ENCODE peak calls at places on chromosomes 13 and 19, in six cellular contexts. J is spleen, X is PC-3, S is esophagus squamous epithelium, L is brain microvascular endothelial cell, K is left ventricle myocardium inferior. B is an unnamed sample.

GRCh38 chr13:43245374-43245964 is 222.1 kb downstream of the DNAJC15 start:
- DNase-seq in J (no peak), X (peak; percentile 77), S (no peak), L (peak; percentile 67), K (no peak), B (no peak)

GRCh38 chr13:36067619-36068456 is 63.3 kb downstream of the DCLK1 start:
- DNase-seq in J (no peak), X (no peak), S (no peak), L (no peak), K (no peak), B (no peak)

GRCh38 chr19:681029-681626 is 4.9 kb downstream of the FSTL3 start:
- DNase-seq in J (peak; percentile 93), X (peak; percentile 86), S (no peak), L (no peak), K (peak; percentile 55), B (peak; percentile 95)

GRCh38 chr19:54707932-54708331 is 16.3 kb upstream of the KIR3DL3 start:
- DNase-seq in J (peak; percentile 78), X (no peak), S (no peak), L (no peak), K (no peak), B (no peak)

GRCh38 chr13:114063545-114064515 is 68.6 kb downstream of the RASA3 start:
- DNase-seq in J (peak; percentile 93), X (peak; percentile 22), S (no peak), L (no peak), K (peak; percentile 63), B (no peak)

GRCh38 chr19:42370068-42370520 is 20.0 kb downstream of the CNFN start:
- DNase-seq in J (no peak), X (no peak), S (no peak), L (no peak), K (no peak), B (no peak)

GRCh38 chr19:5494780-5495179 is 39.6 kb downstream of the ZNRF4 start:
- DNase-seq in J (no peak), X (no peak), S (no peak), L (no peak), K (no peak), B (no peak)

GRCh38 chr19:8806661-8807060 is 25.4 kb downstream of the ZNF558 start:
- DNase-seq in J (no peak), X (no peak), S (no peak), L (no peak), K (no peak), B (no peak)

GRCh38 chr13:44800626-44801025 is 188.6 kb downstream of the NUFIP1 start:
- DNase-seq in J (no peak), X (no peak), S (no peak), L (no peak), K (no peak), B (no peak)

GRCh38 chr13:112055032-112055416 is 11.9 kb upstream of the SOX1 start:
- DNase-seq in J (peak; percentile 29), X (no peak), S (no peak), L (no peak), K (no peak), B (no peak)

GRCh38 chr19:18464646-18465045 is 26.7 kb upstream of the ISYNA1 start:
- DNase-seq in J (peak; percentile 79), X (peak; percentile 49), S (no peak), L (peak; percentile 82), K (peak; percentile 83), B (no peak)

GRCh38 chr13:94249512-94249911 is 230.0 kb downstream of the DCT start:
- DNase-seq in J (no peak), X (peak; percentile 49), S (no peak), L (peak; percentile 92), K (no peak), B (no peak)

GRCh38 chr19:16778796-16779411 is 50.3 kb upstream of the SIN3B start:
- DNase-seq in J (peak; percentile 79), X (peak; percentile 78), S (no peak), L (peak; percentile 67), K (peak; percentile 30), B (peak; percentile 76)
- TF ChIP-seq CTCF in J (peak; percentile 60), X (peak; percentile 87), S (no peak), L (peak; percentile 81), K (peak; percentile 59), B (peak; percentile 95)

GRCh38 chr13:110109140-110109783 is 197.7 kb downstream of the COL4A1 start:
- DNase-seq in J (no peak), X (no peak), S (no peak), L (no peak), K (no peak), B (no peak)

GRCh38 chr13:110107568-110108347 is 199.2 kb downstream of the COL4A1 start:
- DNase-seq in J (no peak), X (no peak), S (no peak), L (no peak), K (no peak), B (peak; percentile 71)

GRCh38 chr13:110108348-110109139 is 198.4 kb downstream of the COL4A1 start:
- DNase-seq in J (no peak), X (peak; percentile 80), S (no peak), L (peak; percentile 87), K (peak; percentile 80), B (peak; percentile 94)

GRCh38 chr13:110110783-110111182 is 196.2 kb downstream of the COL4A1 start:
- DNase-seq in J (no peak), X (no peak), S (no peak), L (no peak), K (no peak), B (no peak)

DNA sequence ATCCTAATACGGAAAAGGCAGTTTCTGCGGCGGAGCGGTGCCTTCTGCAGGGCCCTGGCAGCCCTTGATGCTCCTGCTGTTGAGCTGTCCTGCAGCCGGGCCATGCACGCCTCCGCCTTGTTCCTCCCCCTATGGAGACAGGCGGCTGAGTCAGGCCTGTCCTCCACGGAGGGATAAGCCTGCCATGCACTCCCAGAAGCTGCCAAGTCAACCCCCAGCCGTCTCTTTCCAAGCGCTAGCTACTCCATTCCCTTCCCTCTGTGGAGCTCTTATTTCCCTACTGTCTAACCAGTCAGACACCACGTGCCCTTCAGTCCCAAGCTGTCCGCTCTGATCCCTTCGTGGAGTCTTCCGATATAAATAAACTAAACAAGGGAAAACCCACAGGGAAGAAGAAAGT is 197.0 kb downstream of the COL4A1 start:
- DNase-seq in J (no peak), X (no peak), S (no peak), L (peak; percentile 90), K (peak; percentile 80), B (peak; percentile 79)
- H3K4me3 ChIP-seq in J (no peak overlapping the region), X (no peak overlapping the region), S (peak overlapping the region; percentile 24), L (no peak overlapping the region), K (peak overlapping the region; percentile 36), B (no peak overlapping the region)

DNA sequence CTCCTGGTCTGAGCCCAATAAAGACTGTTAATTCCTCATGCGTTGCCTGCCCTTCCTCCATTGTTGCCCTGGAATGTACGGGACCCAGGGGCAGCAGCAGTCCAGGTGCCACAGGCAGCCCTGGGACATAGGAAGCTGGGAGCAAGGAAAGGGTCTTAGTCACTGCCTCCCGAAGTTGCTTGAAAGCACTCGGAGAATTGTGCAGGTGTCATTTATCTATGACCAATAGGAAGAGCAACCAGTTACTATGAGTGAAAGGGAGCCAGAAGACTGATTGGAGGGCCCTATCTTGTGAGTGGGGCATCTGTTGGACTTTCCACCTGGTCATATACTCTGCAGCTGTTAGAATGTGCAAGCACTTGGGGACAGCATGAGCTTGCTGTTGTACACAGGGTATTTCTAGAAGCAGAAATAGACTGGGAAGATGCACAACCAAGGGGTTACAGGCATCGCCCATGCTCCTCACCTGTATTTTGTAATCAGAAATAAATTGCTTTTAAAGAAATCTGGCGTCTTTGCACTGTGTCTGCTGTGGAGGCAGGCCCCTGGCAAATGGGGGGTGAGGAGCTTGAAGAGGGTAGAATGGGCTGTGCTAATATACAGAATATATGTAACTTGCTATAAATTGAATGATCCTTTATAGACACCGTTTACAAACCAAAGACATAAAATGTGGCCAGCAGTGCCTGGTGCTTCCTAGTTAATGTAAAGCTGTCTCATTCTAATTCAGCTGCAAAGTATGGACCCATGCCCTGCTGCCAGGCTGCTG is 4.2 kb upstream of the RPS11 start:
- DNase-seq in J (no peak), X (no peak), S (no peak), L (no peak), K (no peak), B (no peak)
- H3K27ac ChIP-seq in J (no peak overlapping the region), X (no peak overlapping the region), S (no peak overlapping the region), L (no peak overlapping the region), K (no peak overlapping the region), B (no peak overlapping the region)

GRCh38 chr19:15810335-15810734 is 5.1 kb downstream of the OR10H1 start:
- DNase-seq in J (no peak), X (peak; percentile 81), S (no peak), L (no peak), K (no peak), B (no peak)
- TF ChIP-seq CTCF in J (no peak), X (peak; percentile 77), S (peak; percentile 23), L (no peak), K (peak; percentile 54), B (no peak)

DNA sequence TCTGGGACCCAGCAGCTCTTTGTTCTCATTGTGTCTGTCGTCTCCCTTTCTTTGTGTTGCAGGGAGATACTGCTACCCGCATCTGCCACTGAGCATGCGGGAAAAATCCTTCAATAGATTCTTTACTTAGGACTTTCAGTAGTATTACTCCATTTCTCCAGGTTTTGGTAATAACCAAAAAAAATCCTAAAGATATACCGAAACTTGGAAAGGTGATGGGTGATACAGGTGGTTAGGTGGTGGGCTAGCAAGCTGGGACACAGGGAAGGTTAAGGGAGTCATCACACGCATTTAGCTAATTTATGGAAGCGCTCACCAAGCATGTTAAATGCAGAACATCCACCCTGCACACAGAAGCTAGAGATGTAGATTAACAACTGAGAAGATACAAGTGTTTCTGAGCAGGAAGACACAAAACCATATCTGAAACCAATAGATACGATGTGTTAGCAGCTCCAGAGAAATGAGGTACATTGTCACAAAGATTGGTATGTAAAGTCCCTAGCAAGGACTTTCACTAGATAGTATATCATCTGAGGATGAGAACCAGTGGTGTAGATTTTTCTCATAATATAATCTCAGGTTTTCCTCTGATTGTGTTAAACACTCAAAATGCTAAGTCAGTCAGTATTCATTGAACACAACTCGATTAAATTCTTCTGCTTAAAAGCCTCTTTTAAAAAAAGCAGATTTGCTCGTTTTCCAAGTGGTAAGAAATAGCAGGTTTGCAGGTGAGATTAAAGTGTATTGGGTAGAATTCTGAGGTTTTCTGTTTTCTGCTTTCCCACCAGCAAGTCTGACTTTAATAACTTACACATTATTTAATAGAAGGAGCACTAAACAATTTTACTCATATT is 1.3 kb upstream of the SLAIN1 start:
- DNase-seq in J (no peak), X (peak; percentile 47), S (no peak), L (no peak), K (no peak), B (no peak)
- H3K4me3 ChIP-seq in J (no peak overlapping the region), X (peak overlapping the region; percentile 67), S (peak overlapping the region; percentile 91), L (no peak overlapping the region), K (peak overlapping the region; percentile 80), B (no peak overlapping the region)

DNA sequence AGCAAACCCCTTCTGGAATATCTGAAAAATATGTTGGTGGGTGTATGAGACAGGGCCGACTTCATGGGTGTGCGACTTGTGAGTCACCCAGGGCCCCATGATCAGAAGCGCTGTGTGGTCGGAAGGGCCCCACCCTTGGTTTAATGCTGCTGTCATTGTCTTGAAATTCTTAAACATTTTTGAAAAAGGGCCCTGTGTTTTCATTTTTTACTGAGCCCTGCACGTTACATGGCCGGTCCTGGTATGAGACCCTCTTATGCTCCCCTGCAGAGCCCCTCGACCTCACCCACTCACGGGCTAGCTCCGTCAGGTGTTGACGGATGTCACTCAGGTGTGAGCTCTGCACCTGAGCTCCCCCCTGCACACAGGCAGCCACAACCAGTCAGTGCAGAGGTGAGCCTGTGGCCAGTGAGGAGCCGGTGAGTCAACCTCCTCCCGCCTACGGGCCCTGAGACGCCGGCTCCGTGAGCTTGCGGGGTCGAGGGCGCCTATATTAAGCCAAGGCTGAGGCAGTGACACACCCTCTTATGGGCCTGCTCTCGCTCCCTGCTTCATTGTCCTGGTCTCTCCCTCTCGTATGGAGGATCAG is 27.7 kb downstream of the GADD45B start:
- DNase-seq in J (no peak), X (peak; percentile 86), S (no peak), L (peak; percentile 75), K (no peak), B (no peak)
- H3K27ac ChIP-seq in J (no peak overlapping the region), X (peak overlapping the region; percentile 94), S (peak overlapping the region; percentile 74), L (peak overlapping the region; percentile 84), K (no peak overlapping the region), B (no peak overlapping the region)

GRCh38 chr13:39655569-39656324 is at the start of gene COG6:
- DNase-seq in J (peak; percentile 97), X (peak; percentile 86), S (peak; percentile 39), L (peak; percentile 81), K (peak; percentile 92), B (peak; percentile 86)
- TF ChIP-seq CTCF in J (no peak), X (no peak), S (no peak), L (peak; percentile 30), K (peak; percentile 35), B (no peak)

B was measured in WERI-Rb-1.